ENCODE peak calls at places on chromosomes 5 and 9, in four cellular contexts. U is ovary, C is IMR-90, I is caudate nucleus. W is an unnamed sample.

GRCh38 chr9:34899535-34900158 is 58.4 kb upstream of the PHF24 start:
- DNase-seq in I (peak; percentile 48), C (peak; percentile 71), U (peak; percentile 79), W (peak; percentile 90)

GRCh38 chr9:22030101-22030598 is 21.0 kb upstream of the CDKN2B start:
- DNase-seq in U (no peak), I (no peak), C (peak; percentile 76), W (no peak)

GRCh38 chr5:173629628-173630027 is 13.2 kb upstream of the BOD1 start:
- DNase-seq in I (no peak), U (no peak), C (no peak), W (no peak)

GRCh38 chr5:123807177-123807900 is 295.4 kb downstream of the CSNK1G3 start:
- DNase-seq in C (no peak), I (no peak), U (no peak), W (no peak)

GRCh38 chr9:93061791-93062299 is 3.3 kb downstream of the SUSD3 start:
- DNase-seq in I (no peak), C (no peak), U (peak; percentile 87), W (peak; percentile 93)

GRCh38 chr9:133509179-133510083 is 15.3 kb downstream of the MYMK start:
- DNase-seq in C (no peak), I (peak; percentile 55), U (no peak), W (no peak)

GRCh38 chr9:90459321-90459720 is 183.3 kb downstream of the DIRAS2 start:
- DNase-seq in C (no peak), I (no peak), U (no peak), W (no peak)

GRCh38 chr5:139639619-139640431 is 8.3 kb upstream of the CXXC5 start:
- DNase-seq in U (no peak), I (peak; percentile 54), C (peak; percentile 53), W (peak; percentile 29)

GRCh38 chr5:177015156-177015555 is 7.3 kb upstream of the ZNF346 start:
- DNase-seq in U (no peak), I (no peak), C (no peak), W (no peak)

GRCh38 chr9:120899490-120900037 is 22.6 kb upstream of the PHF19 start:
- DNase-seq in I (no peak), U (no peak), C (no peak), W (no peak)
- H3K27ac ChIP-seq in I (no peak overlapping the region), U (no peak overlapping the region), C (no peak overlapping the region), W (no peak overlapping the region)

GRCh38 chr9:109653470-109653869 is 126.5 kb upstream of the PALM2AKAP2 start:
- DNase-seq in I (no peak), U (no peak), C (no peak), W (no peak)

GRCh38 chr9:109652112-109652511 is 127.9 kb upstream of the PALM2AKAP2 start:
- DNase-seq in C (peak; percentile 10), U (no peak), I (no peak), W (no peak)

DNA sequence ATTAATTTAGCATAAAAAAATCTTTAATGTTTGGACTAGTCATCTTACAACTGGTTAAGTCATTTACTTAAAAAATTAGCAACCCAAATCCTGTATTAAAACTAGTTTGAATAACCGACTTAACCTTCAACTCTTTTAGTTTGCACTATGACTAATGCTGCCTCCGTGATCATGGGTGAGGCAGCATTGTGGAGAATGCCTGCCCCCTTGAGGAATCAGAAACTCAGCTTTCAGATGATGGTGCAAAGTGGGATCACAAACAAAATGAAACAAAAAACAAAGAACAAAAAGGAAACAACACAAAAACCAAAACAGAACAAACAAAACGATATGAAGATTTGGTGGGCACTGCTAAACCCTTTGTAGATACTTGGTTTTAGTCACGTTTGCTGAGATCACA is 127.0 kb upstream of the PALM2AKAP2 start:
- DNase-seq in U (no peak), C (peak; percentile 16), I (peak; percentile 5), W (no peak)
- H3K27ac ChIP-seq in U (no peak overlapping the region), C (no peak overlapping the region), I (peak overlapping the region; percentile 11), W (no peak overlapping the region)

GRCh38 chr5:92922231-92922967 is 658.6 kb downstream of the NR2F1-AS1 start:
- DNase-seq in I (no peak), C (no peak), U (no peak), W (no peak)
- H3K27ac ChIP-seq in I (no peak overlapping the region), C (no peak overlapping the region), U (no peak overlapping the region), W (no peak overlapping the region)

DNA sequence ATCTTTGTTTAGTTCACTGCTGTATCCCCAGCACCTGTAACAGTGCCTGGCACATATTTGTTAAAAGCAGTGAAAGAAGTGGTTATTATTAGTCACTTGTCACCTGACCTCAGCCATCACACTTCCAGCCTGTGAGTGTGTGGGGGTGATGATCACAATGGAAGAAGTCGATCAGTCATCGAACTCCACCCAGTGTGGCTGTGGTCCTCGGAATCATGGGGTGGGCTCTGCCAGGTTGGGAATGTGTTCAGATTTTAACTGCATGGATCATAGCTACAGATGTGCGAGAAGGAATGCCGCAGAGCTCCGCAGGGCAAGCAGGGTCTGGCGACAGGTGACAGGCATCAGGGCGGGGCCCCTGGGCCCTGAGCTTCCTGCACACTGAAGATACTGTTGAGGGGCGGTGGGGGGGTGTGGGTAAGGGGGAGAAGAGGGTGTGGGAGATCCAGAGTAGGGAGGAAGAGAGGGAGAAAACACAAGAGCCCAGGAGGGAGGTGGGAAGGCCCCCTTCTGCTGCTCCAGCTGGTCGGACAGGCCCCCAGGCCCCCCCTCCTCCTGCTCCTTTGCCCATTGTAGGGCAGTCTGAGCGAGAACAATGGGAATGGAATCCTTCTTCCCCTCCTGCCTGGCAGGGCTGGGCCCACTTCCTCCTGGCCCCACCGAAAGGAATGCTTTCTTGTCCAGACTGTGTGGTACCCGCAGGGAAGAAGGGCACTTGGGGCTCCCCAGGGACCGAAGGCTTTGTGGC is 89.6 kb downstream of the SPRY4 start:
- DNase-seq in U (no peak), C (no peak), I (no peak), W (no peak)
- H3K27ac ChIP-seq in U (no peak overlapping the region), C (no peak overlapping the region), I (no peak overlapping the region), W (no peak overlapping the region)

DNA sequence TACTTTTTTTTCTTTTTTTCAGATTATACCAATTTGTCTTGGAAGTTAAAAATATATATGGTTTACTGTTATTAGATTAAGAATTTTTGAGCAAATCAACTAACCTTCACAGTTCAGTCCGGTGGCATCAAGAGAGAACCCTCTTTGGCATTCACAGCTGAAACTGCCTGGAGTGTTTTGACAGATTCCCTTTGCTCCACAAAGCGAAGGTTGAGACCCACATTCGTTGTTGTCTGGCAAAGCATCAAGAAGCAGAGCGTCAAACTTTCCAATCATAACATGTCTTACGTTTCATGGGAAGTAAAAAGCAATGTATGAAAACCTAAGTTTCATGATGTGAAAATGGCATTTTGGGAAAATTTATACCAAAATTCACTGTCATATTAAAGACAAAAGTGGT is 190.2 kb downstream of the SLC12A2 start:
- DNase-seq in U (no peak), I (no peak), C (no peak), W (no peak)
- H3K27ac ChIP-seq in U (no peak overlapping the region), I (no peak overlapping the region), C (no peak overlapping the region), W (no peak overlapping the region)

GRCh38 chr9:136376457-136376856 is 3.0 kb upstream of the CARD9 start:
- DNase-seq in I (no peak), C (no peak), U (no peak), W (no peak)

GRCh38 chr9:136379401-136379800 is 5.9 kb upstream of the CARD9 start:
- DNase-seq in C (no peak), U (no peak), I (no peak), W (no peak)

GRCh38 chr9:136379003-136379287 is 5.5 kb upstream of the CARD9 start:
- DNase-seq in I (no peak), U (no peak), C (no peak), W (no peak)

GRCh38 chr9:136378171-136379002 is 4.9 kb upstream of the CARD9 start:
- DNase-seq in I (no peak), C (no peak), U (no peak), W (no peak)

GRCh38 chr9:136377351-136378170 is 4.1 kb upstream of the CARD9 start:
- DNase-seq in I (no peak), U (no peak), C (no peak), W (no peak)
- H3K27ac ChIP-seq in I (no peak overlapping the region), U (no peak overlapping the region), C (no peak overlapping the region), W (no peak overlapping the region)

DNA sequence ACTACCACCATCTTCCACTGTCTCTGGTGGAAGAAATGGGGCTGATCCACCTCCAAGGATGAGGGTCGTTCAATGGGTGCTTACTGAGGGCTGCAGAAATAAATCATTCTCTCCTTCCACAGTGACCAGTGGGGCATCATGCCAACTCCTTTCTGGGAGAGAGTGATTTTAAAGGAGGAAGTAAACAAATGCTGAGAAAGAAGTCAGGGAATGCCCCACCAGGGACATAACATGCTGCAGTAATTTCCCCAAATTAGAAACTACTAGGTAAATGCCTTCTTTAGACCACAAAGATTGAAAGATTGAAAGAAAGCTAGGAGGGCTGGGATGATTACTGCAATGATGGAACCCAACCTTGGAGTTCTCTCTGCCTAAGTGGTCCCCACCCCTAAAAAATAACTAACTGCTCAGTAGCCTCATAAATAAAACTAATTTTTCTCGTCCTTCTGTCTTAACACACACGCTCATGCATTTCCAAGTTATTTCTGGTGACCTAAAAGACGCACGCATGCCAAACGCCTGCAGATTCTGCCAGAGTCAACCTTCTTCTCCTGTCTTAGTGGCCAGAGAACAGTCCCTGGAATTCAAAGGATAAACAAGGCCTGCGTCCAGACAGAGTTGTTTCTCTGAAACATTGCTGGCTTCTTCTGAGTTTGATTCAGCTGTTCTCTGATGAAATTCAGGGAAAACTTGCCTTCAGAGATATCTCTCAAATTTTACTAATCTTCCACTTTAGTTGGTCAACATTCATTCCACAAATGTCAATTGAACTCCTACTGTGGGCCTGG is 250.0 kb downstream of the NR3C1 start:
- DNase-seq in I (no peak), U (peak; percentile 68), C (peak; percentile 97), W (peak; percentile 80)
- H3K27ac ChIP-seq in I (no peak overlapping the region), U (no peak overlapping the region), C (peak overlapping the region; percentile 75), W (no peak overlapping the region)

GRCh38 chr9:95048225-95049087 is 269.1 kb downstream of the FANCC start:
- DNase-seq in I (peak; percentile 60), U (peak; percentile 68), C (no peak), W (peak; percentile 60)
- H3K27ac ChIP-seq in I (peak overlapping the region; percentile 60), U (peak overlapping the region; percentile 65), C (peak overlapping the region; percentile 90), W (peak overlapping the region; percentile 6)

GRCh38 chr9:12783767-12784460 is 9.1 kb downstream of the LURAP1L start:
- DNase-seq in U (no peak), I (no peak), C (no peak), W (no peak)
- H3K27ac ChIP-seq in U (no peak overlapping the region), I (no peak overlapping the region), C (no peak overlapping the region), W (no peak overlapping the region)

GRCh38 chr5:88689662-88690351 is 193.2 kb downstream of the MEF2C start:
- DNase-seq in I (no peak), U (no peak), C (no peak), W (no peak)

GRCh38 chr5:88690619-88691560 is 192.1 kb downstream of the MEF2C start:
- DNase-seq in U (peak; percentile 74), I (peak; percentile 76), C (peak; percentile 50), W (peak; percentile 86)

GRCh38 chr5:88687253-88687955 is 195.6 kb downstream of the MEF2C start:
- DNase-seq in C (no peak), I (no peak), U (no peak), W (no peak)

GRCh38 chr5:88688242-88688959 is 194.6 kb downstream of the MEF2C start:
- DNase-seq in I (no peak), C (no peak), U (no peak), W (no peak)

GRCh38 chr5:88688981-88689661 is 193.9 kb downstream of the MEF2C start:
- DNase-seq in C (no peak), U (no peak), I (no peak), W (no peak)
- H3K27ac ChIP-seq in C (no peak overlapping the region), U (no peak overlapping the region), I (peak overlapping the region; percentile 67), W (no peak overlapping the region)

W was measured in testis.